ENCODE peak calls at places on chromosomes 3 and 15, in four cellular contexts. One of them, this sample, is unnamed.

GRCh38 chr3:52237659-52238172 is 1.2 kb downstream of the TWF2 start:
- DNase-seq in HepG2: no peak
- DNase-seq in GM12878: no peak
- DNase-seq in H1: no peak
- DNase-seq in this sample: no peak

GRCh38 chr15:98025237-98025636 is 64.7 kb downstream of the ARRDC4 start:
- DNase-seq in HepG2: no peak
- DNase-seq in GM12878: no peak
- DNase-seq in H1: no peak
- DNase-seq in this sample: no peak

GRCh38 chr3:148477375-148477774 is 220.3 kb upstream of the AGTR1 start:
- DNase-seq in HepG2: no peak
- DNase-seq in GM12878: no peak
- DNase-seq in H1: no peak
- DNase-seq in this sample: no peak

GRCh38 chr3:107705046-107705445 is 182.3 kb downstream of the BBX start:
- DNase-seq in HepG2: no peak
- DNase-seq in GM12878: no peak
- DNase-seq in H1: no peak
- DNase-seq in this sample: no peak

GRCh38 chr15:80234883-80235282 is 17.1 kb downstream of the CTXND1 start:
- DNase-seq in HepG2: no peak
- DNase-seq in GM12878: no peak
- DNase-seq in H1: peak
- DNase-seq in this sample: peak

GRCh38 chr3:141050576-141050912 is 603 bp upstream of the SPSB4 start:
- DNase-seq in HepG2: no peak
- DNase-seq in GM12878: no peak
- DNase-seq in H1: no peak
- DNase-seq in this sample: no peak

GRCh38 chr3:3191675-3192480 is 12.4 kb upstream of the CRBN start:
- DNase-seq in HepG2: no peak
- DNase-seq in GM12878: no peak
- DNase-seq in H1: no peak
- DNase-seq in this sample: no peak

GRCh38 chr3:183044547-183045229 is 54.6 kb downstream of the MCCC1 start:
- DNase-seq in HepG2: no peak
- DNase-seq in GM12878: peak
- DNase-seq in H1: no peak
- DNase-seq in this sample: no peak

GRCh38 chr3:114213669-114214541 is 23.5 kb downstream of the ZNF80 start:
- DNase-seq in HepG2: no peak
- DNase-seq in GM12878: peak
- DNase-seq in H1: peak
- DNase-seq in this sample: peak

GRCh38 chr3:17738921-17739320 is 3.5 kb downstream of the TBC1D5 start:
- DNase-seq in HepG2: no peak
- DNase-seq in GM12878: no peak
- DNase-seq in H1: no peak
- DNase-seq in this sample: no peak

GRCh38 chr15:99123706-99124451 is 19.0 kb downstream of the SYNM start:
- DNase-seq in HepG2: peak
- DNase-seq in GM12878: no peak
- DNase-seq in H1: no peak
- DNase-seq in this sample: peak

GRCh38 chr3:152328841-152329240 is 60.1 kb downstream of the MBNL1 start:
- DNase-seq in HepG2: peak
- DNase-seq in GM12878: no peak
- DNase-seq in H1: no peak
- DNase-seq in this sample: no peak

GRCh38 chr3:35639251-35640185 is at the start of gene ARPP21:
- DNase-seq in HepG2: no peak
- DNase-seq in GM12878: no peak
- DNase-seq in H1: no peak
- DNase-seq in this sample: no peak

GRCh38 chr3:187736418-187736871 is 8.8 kb downstream of the BCL6 start:
- DNase-seq in HepG2: no peak
- DNase-seq in GM12878: no peak
- DNase-seq in H1: no peak
- DNase-seq in this sample: no peak

GRCh38 chr15:88956906-88957305 is 43.7 kb upstream of the MFGE8 start:
- DNase-seq in HepG2: no peak
- DNase-seq in GM12878: no peak
- DNase-seq in H1: no peak
- DNase-seq in this sample: no peak

GRCh38 chr3:186193534-186194450 is 84.9 kb upstream of the ETV5 start:
- DNase-seq in HepG2: no peak
- DNase-seq in GM12878: no peak
- DNase-seq in H1: peak
- DNase-seq in this sample: no peak

GRCh38 chr3:114223146-114223545 is 14.2 kb downstream of the ZNF80 start:
- DNase-seq in HepG2: no peak
- DNase-seq in GM12878: peak
- DNase-seq in H1: no peak
- DNase-seq in this sample: no peak

GRCh38 chr3:111850481-111850880 is 8.6 kb upstream of the PHLDB2 start:
- DNase-seq in HepG2: no peak
- DNase-seq in GM12878: no peak
- DNase-seq in H1: no peak
- DNase-seq in this sample: no peak

GRCh38 chr3:115498898-115499297 is 124.4 kb upstream of the GAP43 start:
- DNase-seq in HepG2: no peak
- DNase-seq in GM12878: no peak
- DNase-seq in H1: no peak
- DNase-seq in this sample: no peak

GRCh38 chr3:32045091-32045964 is 61.1 kb upstream of the GPD1L start:
- DNase-seq in HepG2: peak
- DNase-seq in GM12878: no peak
- DNase-seq in H1: no peak
- DNase-seq in this sample: peak

GRCh38 chr3:126487151-126487771 is 11.6 kb upstream of the ZXDC start:
- DNase-seq in HepG2: peak
- DNase-seq in GM12878: no peak
- DNase-seq in H1: no peak
- DNase-seq in this sample: no peak

GRCh38 chr15:63708141-63708772 is 111.1 kb downstream of the FBXL22 start:
- DNase-seq in HepG2: no peak
- DNase-seq in GM12878: no peak
- DNase-seq in H1: no peak
- DNase-seq in this sample: no peak

GRCh38 chr3:140395134-140396075 is 282.5 kb upstream of the TRIM42 start:
- DNase-seq in HepG2: no peak
- DNase-seq in GM12878: no peak
- DNase-seq in H1: no peak
- DNase-seq in this sample: no peak

GRCh38 chr3:4656059-4656458 is 162.9 kb downstream of the ITPR1 start:
- DNase-seq in HepG2: peak
- DNase-seq in GM12878: no peak
- DNase-seq in H1: peak
- DNase-seq in this sample: peak

GRCh38 chr3:78589778-78590177 is 1178.0 kb downstream of the ROBO1 start:
- DNase-seq in HepG2: no peak
- DNase-seq in GM12878: no peak
- DNase-seq in H1: no peak
- DNase-seq in this sample: no peak

GRCh38 chr3:195897081-195897852 is 11.1 kb downstream of the TNK2 start:
- DNase-seq in HepG2: no peak
- DNase-seq in GM12878: no peak
- DNase-seq in H1: no peak
- DNase-seq in this sample: no peak

GRCh38 chr3:195896361-195897080 is 11.8 kb downstream of the TNK2 start:
- DNase-seq in HepG2: no peak
- DNase-seq in GM12878: no peak
- DNase-seq in H1: no peak
- DNase-seq in this sample: no peak

GRCh38 chr3:195895078-195895899 is 13.1 kb downstream of the TNK2 start:
- DNase-seq in HepG2: peak
- DNase-seq in GM12878: no peak
- DNase-seq in H1: no peak
- DNase-seq in this sample: peak

GRCh38 chr3:195897853-195898415 is 10.4 kb downstream of the TNK2 start:
- DNase-seq in HepG2: no peak
- DNase-seq in GM12878: no peak
- DNase-seq in H1: no peak
- DNase-seq in this sample: no peak

DNA sequence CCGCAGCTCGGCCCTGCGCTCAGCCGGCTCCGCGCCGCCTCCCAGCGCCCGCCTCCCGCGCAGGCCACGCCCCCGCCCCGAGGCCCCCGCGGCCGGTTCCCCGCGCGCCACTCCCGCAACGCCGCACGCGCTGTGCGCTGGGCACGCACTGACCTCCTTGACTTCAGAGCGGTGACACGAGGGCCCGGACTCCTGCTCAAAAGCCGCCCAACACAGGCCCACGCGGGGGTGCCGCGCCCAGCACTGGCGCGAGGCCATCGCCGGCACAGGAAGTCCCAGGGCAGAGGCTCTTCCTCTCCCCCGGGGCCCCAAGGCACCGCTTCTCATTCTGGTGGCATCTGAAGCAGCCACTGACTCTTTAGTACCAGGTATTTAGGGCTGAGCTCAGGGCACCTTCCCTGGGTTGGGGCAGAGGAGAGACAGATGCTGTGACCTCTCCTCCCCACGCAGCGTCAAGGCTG is 12.4 kb downstream of the TNK2 start:
- DNase-seq in HepG2: no peak
- DNase-seq in GM12878: no peak
- DNase-seq in H1: no peak
- DNase-seq in this sample: peak
- TF ChIP-seq SP1 in HepG2: no peak
- TF ChIP-seq SP1 in GM12878: no peak
- TF ChIP-seq SP1 in H1: no peak
- TF ChIP-seq SP1 in this sample: no peak

GRCh38 chr3:99502871-99503270 is 135.5 kb upstream of the COL8A1 start:
- DNase-seq in HepG2: no peak
- DNase-seq in GM12878: no peak
- DNase-seq in H1: no peak
- DNase-seq in this sample: no peak

GRCh38 chr3:99503350-99503749 is 135.0 kb upstream of the COL8A1 start:
- DNase-seq in HepG2: no peak
- DNase-seq in GM12878: no peak
- DNase-seq in H1: no peak
- DNase-seq in this sample: no peak

GRCh38 chr3:99505200-99505599 is 133.2 kb upstream of the COL8A1 start:
- DNase-seq in HepG2: no peak
- DNase-seq in GM12878: no peak
- DNase-seq in H1: no peak
- DNase-seq in this sample: no peak

GRCh38 chr3:99504258-99504657 is 134.1 kb upstream of the COL8A1 start:
- DNase-seq in HepG2: peak
- DNase-seq in GM12878: no peak
- DNase-seq in H1: no peak
- DNase-seq in this sample: no peak

DNA sequence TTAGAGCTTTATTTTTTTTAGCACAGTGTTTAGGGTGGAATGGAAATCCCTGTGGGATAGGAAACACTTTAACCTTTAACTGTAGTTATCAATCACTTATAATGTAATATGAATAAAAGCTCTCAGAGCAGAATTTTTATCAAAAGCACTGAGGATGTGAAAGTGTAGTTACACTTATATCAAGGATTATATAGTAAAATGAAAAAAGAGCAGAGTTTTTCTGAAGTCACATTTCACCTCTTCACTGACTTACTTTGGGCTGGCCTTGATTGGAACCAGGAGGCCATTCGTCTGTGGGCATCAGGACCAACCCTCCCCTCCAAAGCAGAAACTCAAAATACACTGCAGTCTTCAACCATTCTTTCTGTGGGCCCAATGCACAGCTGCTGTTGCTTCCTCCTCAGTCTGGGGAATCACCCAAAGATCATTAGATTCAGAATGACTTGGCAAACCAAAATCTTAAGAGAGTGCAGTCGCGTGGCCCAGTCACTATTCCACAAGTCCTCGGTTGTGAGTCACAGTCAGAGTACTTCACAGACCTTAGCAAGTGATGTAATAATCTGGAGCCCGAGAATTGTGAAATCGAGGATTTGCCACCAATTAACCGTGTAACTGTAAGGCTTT is 132.6 kb upstream of the COL8A1 start:
- DNase-seq in HepG2: no peak
- DNase-seq in GM12878: peak
- DNase-seq in H1: no peak
- DNase-seq in this sample: no peak
- TF ChIP-seq SUZ12 in HepG2: no peak
- TF ChIP-seq SUZ12 in GM12878: no peak
- TF ChIP-seq SUZ12 in H1: no peak
- TF ChIP-seq SUZ12 in this sample: no peak

GRCh38 chr3:169998668-169999131 is 32.1 kb downstream of the SEC62 start:
- DNase-seq in HepG2: peak
- DNase-seq in GM12878: no peak
- DNase-seq in H1: no peak
- DNase-seq in this sample: no peak
- TF ChIP-seq SP1 in HepG2: no peak
- TF ChIP-seq SP1 in GM12878: no peak
- TF ChIP-seq SP1 in H1: no peak
- TF ChIP-seq SP1 in this sample: no peak

GRCh38 chr3:48303021-48303420 is 30.4 kb downstream of the SPINK8 start:
- DNase-seq in HepG2: no peak
- DNase-seq in GM12878: no peak
- DNase-seq in H1: no peak
- DNase-seq in this sample: no peak
- TF ChIP-seq SUZ12 in HepG2: no peak
- TF ChIP-seq SUZ12 in GM12878: no peak
- TF ChIP-seq SUZ12 in H1: no peak
- TF ChIP-seq SUZ12 in this sample: no peak

GRCh38 chr3:22157848-22158247 is 406.8 kb upstream of the ZNF385D start:
- DNase-seq in HepG2: no peak
- DNase-seq in GM12878: no peak
- DNase-seq in H1: no peak
- DNase-seq in this sample: no peak

GRCh38 chr3:22161315-22161714 is 410.3 kb upstream of the ZNF385D start:
- DNase-seq in HepG2: no peak
- DNase-seq in GM12878: no peak
- DNase-seq in H1: no peak
- DNase-seq in this sample: no peak

GRCh38 chr3:22159004-22159695 is 408.1 kb upstream of the ZNF385D start:
- DNase-seq in HepG2: peak
- DNase-seq in GM12878: no peak
- DNase-seq in H1: no peak
- DNase-seq in this sample: no peak

DNA sequence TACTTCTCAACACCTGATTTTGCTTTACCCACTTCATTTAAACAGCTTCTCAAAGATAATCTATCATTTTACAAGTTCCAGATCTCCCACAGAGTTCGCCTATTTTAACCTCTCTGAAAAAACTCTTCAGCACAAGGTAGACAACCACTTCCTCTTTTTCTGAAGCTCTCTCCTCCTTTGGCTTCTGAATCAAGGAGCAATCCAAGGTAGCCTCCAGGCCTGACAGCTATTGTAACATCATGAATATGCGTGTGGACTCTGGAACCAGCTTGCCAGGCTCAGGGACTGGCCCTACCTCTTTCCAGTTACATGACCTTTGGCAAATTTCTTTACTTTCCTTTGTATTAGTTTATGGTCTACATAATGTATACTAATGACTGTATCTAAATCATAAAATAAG is 405.9 kb upstream of the ZNF385D start:
- DNase-seq in HepG2: no peak
- DNase-seq in GM12878: no peak
- DNase-seq in H1: no peak
- DNase-seq in this sample: no peak
- TF ChIP-seq SP1 in HepG2: no peak
- TF ChIP-seq SP1 in GM12878: no peak
- TF ChIP-seq SP1 in H1: no peak
- TF ChIP-seq SP1 in this sample: no peak

This sample was measured in HEK293T.